ENCODE peak calls at places on chromosome 5, in nine cellular contexts. X is GM12878, V is activated B cell treated with CpG ODN at 0.5 μM for 24 hours, Q is heart right ventricle, A is Panc1, U is omental fat pad, W is heart left ventricle, C is body of pancreas, N is upper lobe of left lung. J is an unnamed sample.

GRCh38 chr5:150163547-150164059 is 3.0 kb upstream of the CDX1 start:
- ATAC-seq in W (peak), X (no peak), U (no peak), C (no peak), A (no peak), Q (peak), N (peak), V (no peak), J (peak)

GRCh38 chr5:74575741-74576538 is 64.6 kb downstream of the ENC1 start:
- ATAC-seq in W (peak), V (no peak), Q (peak), C (no peak), N (peak), X (no peak), A (peak), U (peak), J (peak)

GRCh38 chr5:56534102-56534501 is 281.2 kb upstream of the MAP3K1 start:
- ATAC-seq in W (no peak), N (no peak), V (no peak), U (peak), X (no peak), C (peak), A (no peak), Q (no peak), J (no peak)

GRCh38 chr5:143343042-143343441 is 60.4 kb downstream of the NR3C1 start:
- ATAC-seq in X (no peak), Q (no peak), W (no peak), V (no peak), A (peak), C (no peak), N (no peak), U (no peak), J (no peak)

GRCh38 chr5:155057626-155058025 is 44.1 kb downstream of the KIF4B start:
- ATAC-seq in U (no peak), V (no peak), N (no peak), W (peak), Q (peak), A (no peak), X (no peak), C (no peak), J (no peak)

GRCh38 chr5:117805058-117805457 is 1183.3 kb downstream of the DTWD2 start:
- ATAC-seq in N (no peak), V (no peak), U (no peak), C (no peak), Q (no peak), X (no peak), A (no peak), W (no peak), J (no peak)

GRCh38 chr5:42337143-42337542 is 86.1 kb upstream of the GHR start:
- ATAC-seq in N (no peak), C (no peak), W (no peak), A (no peak), U (no peak), Q (no peak), V (no peak), X (no peak), J (no peak)

GRCh38 chr5:56316302-56316994 is 83.3 kb upstream of the ANKRD55 start:
- ATAC-seq in X (no peak), Q (no peak), U (no peak), V (no peak), N (no peak), C (no peak), A (no peak), W (no peak), J (no peak)

GRCh38 chr5:39370555-39371366 is 6.5 kb upstream of the C9 start:
- ATAC-seq in C (peak), X (no peak), A (no peak), N (peak), Q (no peak), U (peak), W (no peak), V (no peak), J (no peak)

GRCh38 chr5:128105203-128105602 is 21.6 kb downstream of the SLC12A2 start:
- ATAC-seq in W (no peak), X (peak), A (no peak), N (no peak), U (no peak), C (no peak), Q (no peak), V (no peak), J (no peak)

GRCh38 chr5:103298557-103298956 is 40.0 kb downstream of the MACIR start:
- ATAC-seq in A (no peak), C (no peak), V (no peak), Q (no peak), W (no peak), N (no peak), U (no peak), X (no peak), J (no peak)

GRCh38 chr5:149904293-149904886 is 40.2 kb downstream of the PDE6A start:
- ATAC-seq in V (no peak), X (peak), Q (peak), U (no peak), C (no peak), W (no peak), A (no peak), N (no peak), J (no peak)

GRCh38 chr5:169873642-169874041 is 106.7 kb downstream of the INSYN2B start:
- ATAC-seq in U (no peak), V (no peak), X (peak), N (peak), W (peak), Q (peak), A (no peak), C (no peak), J (peak)

GRCh38 chr5:76790632-76791290 is 28.1 kb upstream of the F2RL1 start:
- ATAC-seq in N (peak), C (peak), W (peak), U (peak), Q (peak), A (peak), X (peak), V (no peak), J (peak)

GRCh38 chr5:66992547-66992946 is 204.1 kb downstream of the CD180 start:
- ATAC-seq in A (no peak), X (no peak), W (no peak), U (peak), N (no peak), Q (peak), V (no peak), C (no peak), J (peak)

GRCh38 chr5:94916619-94917018 is 298.1 kb downstream of the SLF1 start:
- ATAC-seq in N (no peak), W (no peak), U (no peak), A (no peak), V (no peak), X (no peak), C (no peak), Q (no peak), J (no peak)

GRCh38 chr5:112418412-112419049 is 546 bp downstream of the EPB41L4A start:
- ATAC-seq in W (peak), Q (peak), A (no peak), V (no peak), C (peak), X (no peak), U (no peak), N (peak), J (no peak)

GRCh38 chr5:75021800-75022199 is 30.6 kb downstream of the GCNT4 start:
- ATAC-seq in V (no peak), W (no peak), N (no peak), C (peak), Q (no peak), X (no peak), A (no peak), U (no peak), J (no peak)

GRCh38 chr5:5025774-5026406 is 114.2 kb upstream of the ADAMTS16 start:
- ATAC-seq in Q (no peak), W (no peak), U (no peak), X (peak), A (no peak), N (no peak), V (no peak), C (peak), J (no peak)

GRCh38 chr5:149239917-149240316 is 31.7 kb upstream of the AFAP1L1 start:
- ATAC-seq in C (no peak), V (no peak), A (no peak), Q (no peak), W (no peak), U (no peak), N (no peak), X (no peak), J (no peak)

GRCh38 chr5:173720341-173721258 is 104.2 kb upstream of the BOD1 start:
- ATAC-seq in X (no peak), Q (peak), W (no peak), N (no peak), A (peak), V (no peak), U (no peak), C (no peak), J (no peak)

GRCh38 chr5:169719360-169720314 is 82.6 kb downstream of the DOCK2 start:
- ATAC-seq in X (peak), C (no peak), N (no peak), Q (no peak), A (no peak), W (no peak), V (no peak), U (no peak), J (no peak)

GRCh38 chr5:91053733-91054010 is 329.4 kb downstream of the ARRDC3 start:
- ATAC-seq in X (no peak), N (peak), Q (no peak), U (no peak), W (no peak), A (no peak), V (no peak), C (no peak), J (no peak)

GRCh38 chr5:156147251-156147947 is 179.6 kb upstream of the SGCD start:
- ATAC-seq in N (no peak), V (no peak), A (no peak), U (no peak), X (no peak), C (no peak), W (no peak), Q (no peak), J (no peak)

GRCh38 chr5:54905942-54906537 is 79.4 kb downstream of the ESM1 start:
- ATAC-seq in V (no peak), U (no peak), Q (no peak), C (no peak), X (peak), N (no peak), W (no peak), A (no peak), J (no peak)

GRCh38 chr5:96861044-96861443 is 15.3 kb upstream of the ERAP2 start:
- ATAC-seq in W (no peak), C (no peak), X (peak), U (no peak), A (no peak), N (no peak), Q (no peak), V (peak), J (no peak)

GRCh38 chr5:68891718-68892117 is 202.1 kb upstream of the SLC30A5 start:
- ATAC-seq in Q (no peak), X (peak), V (no peak), A (no peak), W (no peak), C (no peak), U (no peak), N (no peak), J (no peak)

GRCh38 chr5:119322312-119322947 is 33.4 kb upstream of the TNFAIP8 start:
- ATAC-seq in W (no peak), Q (no peak), N (no peak), A (no peak), C (no peak), X (no peak), U (no peak), V (no peak), J (no peak)

GRCh38 chr5:95554331-95554646 is 488 bp downstream of the SKIC3 start:
- ATAC-seq in Q (no peak), A (peak), X (peak), V (peak), U (peak), W (no peak), N (no peak), C (peak), J (peak)

GRCh38 chr5:80569086-80569960 is 757 bp downstream of the ANKRD34B start:
- ATAC-seq in U (no peak), A (peak), W (no peak), C (no peak), Q (no peak), V (no peak), N (peak), X (peak), J (no peak)

GRCh38 chr5:76718880-76719279 is 3.0 kb downstream of the F2R start:
- ATAC-seq in X (no peak), N (no peak), Q (no peak), C (no peak), W (no peak), A (no peak), V (no peak), U (no peak), J (no peak)

GRCh38 chr5:54717870-54718269 is 200.3 kb downstream of the SNX18 start:
- ATAC-seq in C (no peak), X (peak), V (peak), W (no peak), A (no peak), Q (no peak), U (no peak), N (no peak), J (no peak)

GRCh38 chr5:10503321-10503720 is 60.5 kb upstream of the ANKRD33B start:
- ATAC-seq in V (no peak), X (no peak), N (no peak), C (no peak), W (peak), A (no peak), Q (peak), U (no peak), J (no peak)

GRCh38 chr5:39208471-39208870 is 10.9 kb downstream of the FYB1 start:
- ATAC-seq in C (no peak), N (no peak), Q (no peak), A (no peak), U (no peak), X (no peak), V (no peak), W (no peak), J (no peak)

GRCh38 chr5:38824821-38825220 is 21.0 kb upstream of the OSMR start:
- ATAC-seq in U (no peak), C (no peak), N (no peak), Q (no peak), X (no peak), A (no peak), W (no peak), V (no peak), J (no peak)

GRCh38 chr5:111337688-111338087 is 113.5 kb downstream of the CAMK4 start:
- ATAC-seq in X (peak), U (no peak), W (no peak), C (no peak), N (no peak), V (no peak), A (no peak), Q (no peak), J (no peak)

DNA sequence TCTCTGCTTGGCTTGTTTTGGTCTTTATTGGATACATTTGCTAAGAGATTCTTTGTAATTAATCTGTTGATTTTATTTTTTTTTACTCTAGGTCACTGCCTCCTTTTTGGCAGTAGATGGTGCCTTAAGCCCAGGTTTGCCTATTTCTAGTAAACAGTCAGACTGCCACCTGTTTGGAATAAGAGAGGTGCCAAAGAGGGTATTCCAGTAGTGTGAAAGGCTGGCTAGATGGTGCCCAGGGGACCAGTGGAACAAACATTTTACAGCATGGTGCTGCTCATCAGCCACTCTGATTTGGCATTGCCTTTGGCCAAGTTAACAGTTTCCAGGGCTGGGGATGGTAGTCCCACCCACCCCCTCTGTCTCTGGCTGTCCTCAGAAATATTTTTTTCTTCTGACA is 36.7 kb upstream of the FBXL7 start:
- ATAC-seq in U (no peak), W (no peak), C (no peak), X (no peak), N (no peak), A (no peak), V (no peak), Q (peak), J (no peak)
- TF ChIP-seq CTCF in U (no peak), W (peak), C (no peak), X (no peak), N (peak), A (no peak), V (no peak), Q (peak), J (no peak)

GRCh38 chr5:6819521-6819920 is 106.3 kb downstream of the TENT4A start:
- ATAC-seq in X (no peak), N (no peak), C (no peak), V (no peak), W (no peak), U (no peak), Q (no peak), A (no peak), J (no peak)
- TF ChIP-seq CTCF in X (no peak), N (no peak), C (peak), V (no peak), W (no peak), U (no peak), Q (no peak), A (peak), J (no peak)

DNA sequence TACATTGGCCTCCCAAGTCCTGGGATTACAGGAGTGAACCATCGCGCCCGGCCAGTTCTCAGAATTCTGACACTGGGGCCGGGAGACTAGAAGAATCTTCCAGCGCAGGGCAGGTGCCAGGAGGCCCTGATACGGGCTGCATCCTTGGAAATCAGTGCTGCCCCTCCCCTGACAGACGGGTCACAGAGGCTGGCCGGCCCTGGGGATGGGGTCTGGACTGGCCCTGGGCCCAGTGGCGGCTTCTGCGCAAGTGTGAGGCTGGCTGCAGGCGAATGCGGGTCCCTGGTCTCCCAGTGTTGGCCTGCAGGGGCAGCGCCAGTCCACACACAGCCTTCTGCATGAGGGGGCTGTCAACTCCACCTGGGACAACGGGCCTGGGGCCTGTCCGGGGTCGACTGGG is 831 bp upstream of the TBC1D9B start:
- ATAC-seq in X (no peak), W (peak), U (no peak), C (no peak), V (no peak), N (no peak), Q (no peak), A (peak), J (no peak)
- TF ChIP-seq CTCF in X (peak), W (no peak), U (no peak), C (no peak), V (no peak), N (peak), Q (no peak), A (no peak), J (no peak)

DNA sequence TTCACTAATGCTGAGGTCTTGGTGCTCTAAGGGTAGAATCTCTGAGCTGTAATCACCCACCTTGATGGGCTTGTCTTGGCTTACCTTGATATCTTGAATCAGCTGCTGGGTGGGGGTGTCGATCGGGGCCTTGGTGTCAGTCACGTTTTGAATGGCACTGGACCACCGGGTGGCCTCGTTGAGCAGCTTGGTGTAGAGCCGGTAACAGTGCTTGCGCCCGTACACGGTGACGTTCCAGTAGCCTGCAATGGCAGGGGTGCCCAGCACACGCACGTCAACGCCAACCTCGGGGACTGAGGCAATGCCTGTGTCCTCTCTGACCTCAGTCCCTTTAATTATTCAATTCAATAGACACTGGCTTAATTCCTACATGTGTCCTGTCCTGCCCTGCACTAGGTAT is 63.1 kb upstream of the RETREG1 start:
- ATAC-seq in C (no peak), N (no peak), V (no peak), Q (no peak), X (no peak), A (peak), W (no peak), U (no peak), J (no peak)
- TF ChIP-seq CTCF in C (no peak), N (no peak), V (no peak), Q (no peak), X (no peak), A (no peak), W (no peak), U (no peak), J (no peak)